ENCODE peak calls at places on chromosomes 4 and X, in six cellular contexts. I, W, T, B, S and Z are unnamed samples.
A peak's percentile ranks its signal among the peaks of the same experiment; 100 is the strongest.

GRCh38 chr4:13888112-13888511 is 260.6 kb upstream of the BOD1L1 start:
- DNase-seq in I (no peak), W (peak; percentile 96), T (peak; percentile 82), B (no peak), S (no peak), Z (peak; percentile 92)

GRCh38 chr4:140901736-140902336 is 145.7 kb upstream of the TBC1D9 start:
- DNase-seq in I (no peak), W (no peak), T (no peak), B (no peak), S (no peak), Z (no peak)

GRCh38 chr4:143375326-143376073 is 38.8 kb downstream of the GAB1 start:
- DNase-seq in I (no peak), W (peak; percentile 51), T (no peak), B (no peak), S (no peak), Z (no peak)

GRCh38 chr4:148071009-148071408 is 339.1 kb downstream of the ARHGAP10 start:
- DNase-seq in I (no peak), W (no peak), T (no peak), B (no peak), S (no peak), Z (no peak)

GRCh38 chrX:132488092-132488749 is 617 bp downstream of the MBNL3 start:
- DNase-seq in I (peak; percentile 34), W (peak; percentile 57), T (peak; percentile 36), B (no peak), S (no peak), Z (peak; percentile 21)

GRCh38 chr4:164753873-164754488 is at the start of gene SMIM31:
- DNase-seq in I (no peak), W (no peak), T (no peak), B (no peak), S (no peak), Z (no peak)

GRCh38 chr4:170623899-170624298 is 534.1 kb upstream of the AADAT start:
- DNase-seq in I (no peak), W (no peak), T (no peak), B (no peak), S (no peak), Z (no peak)

GRCh38 chr4:8601556-8601955 is 9.0 kb downstream of the CPZ start:
- DNase-seq in I (no peak), W (no peak), T (no peak), B (no peak), S (no peak), Z (no peak)

GRCh38 chr4:63556332-63556731 is 852.9 kb downstream of the TECRL start:
- DNase-seq in I (no peak), W (no peak), T (no peak), B (no peak), S (no peak), Z (no peak)

GRCh38 chr4:20464381-20464780 is 212.7 kb downstream of the SLIT2 start:
- DNase-seq in I (no peak), W (peak; percentile 73), T (no peak), B (no peak), S (no peak), Z (peak; percentile 58)

GRCh38 chr4:152992027-152992426 is 55.9 kb downstream of the FHDC1 start:
- DNase-seq in I (no peak), W (no peak), T (peak; percentile 77), B (no peak), S (no peak), Z (no peak)

GRCh38 chrX:10011991-10012390 is 44.8 kb downstream of the CLDN34 start:
- DNase-seq in I (no peak), W (no peak), T (no peak), B (no peak), S (no peak), Z (no peak)

GRCh38 chr4:40675166-40675565 is 45.5 kb upstream of the RBM47 start:
- DNase-seq in I (no peak), W (no peak), T (peak; percentile 86), B (no peak), S (no peak), Z (no peak)

GRCh38 chr4:140884431-140885058 is 128.4 kb upstream of the TBC1D9 start:
- DNase-seq in I (peak; percentile 21), W (peak; percentile 86), T (peak; percentile 48), B (no peak), S (peak; percentile 24), Z (peak; percentile 73)

GRCh38 chrX:46551494-46552128 is 6.4 kb upstream of the ZNF674 start:
- DNase-seq in I (no peak), W (peak; percentile 78), T (no peak), B (no peak), S (no peak), Z (peak; percentile 38)

GRCh38 chr4:158805628-158806471 is 37.0 kb downstream of the FNIP2 start:
- DNase-seq in I (no peak), W (no peak), T (peak; percentile 90), B (no peak), S (no peak), Z (no peak)

GRCh38 chr4:7371122-7371941 is 63.4 kb downstream of the PSAPL1 start:
- DNase-seq in I (no peak), W (peak; percentile 3), T (no peak), B (no peak), S (no peak), Z (peak; percentile 36)

GRCh38 chr4:173213296-173213695 is 44.7 kb downstream of the GALNT7 start:
- DNase-seq in I (no peak), W (peak; percentile 70), T (peak; percentile 61), B (no peak), S (no peak), Z (no peak)

GRCh38 chr4:147543039-147543438 is 62.1 kb downstream of the EDNRA start:
- DNase-seq in I (no peak), W (peak; percentile 67), T (peak; percentile 38), B (no peak), S (no peak), Z (peak; percentile 48)

GRCh38 chrX:39802354-39802753 is 295.4 kb downstream of the BCOR start:
- DNase-seq in I (no peak), W (no peak), T (no peak), B (no peak), S (no peak), Z (no peak)

GRCh38 chr4:99853993-99854392 is 37.4 kb downstream of the DAPP1 start:
- DNase-seq in I (no peak), W (no peak), T (no peak), B (no peak), S (no peak), Z (no peak)

GRCh38 chrX:32842053-32842452 is 369.3 kb downstream of the DMD start:
- DNase-seq in I (no peak), W (no peak), T (no peak), B (no peak), S (no peak), Z (no peak)

GRCh38 chr4:41178372-41179085 is 35.8 kb downstream of the APBB2 start:
- DNase-seq in I (no peak), W (peak; percentile 97), T (no peak), B (no peak), S (no peak), Z (peak; percentile 96)

GRCh38 chr4:147498031-147498700 is 17.3 kb downstream of the EDNRA start:
- DNase-seq in I (no peak), W (peak; percentile 92), T (no peak), B (no peak), S (no peak), Z (peak; percentile 89)

GRCh38 chrX:116272328-116272727 is 101.8 kb downstream of the AGTR2 start:
- DNase-seq in I (no peak), W (peak; percentile 93), T (peak; percentile 95), B (no peak), S (no peak), Z (peak; percentile 90)

GRCh38 chr4:159003420-159004253 is 99.2 kb upstream of the RAPGEF2 start:
- DNase-seq in I (no peak), W (peak; percentile 20), T (no peak), B (no peak), S (no peak), Z (peak; percentile 49)

GRCh38 chr4:31370866-31371465 is 650.8 kb downstream of the PCDH7 start:
- DNase-seq in I (no peak), W (peak; percentile 61), T (no peak), B (no peak), S (no peak), Z (peak; percentile 60)

GRCh38 chr4:24105183-24106039 is 215.6 kb upstream of the PPARGC1A start:
- DNase-seq in I (no peak), W (peak; percentile 97), T (no peak), B (no peak), S (peak; percentile 29), Z (peak; percentile 95)

GRCh38 chrX:71618303-71618721 is at the start of gene CXCR3:
- DNase-seq in I (peak; percentile 85), W (no peak), T (no peak), B (peak; percentile 48), S (no peak), Z (peak; percentile 18)

GRCh38 chr4:80963051-80963450 is 67.5 kb upstream of the BMP3 start:
- DNase-seq in I (no peak), W (peak; percentile 2), T (no peak), B (no peak), S (no peak), Z (peak; percentile 6)

GRCh38 chrX:55490121-55490520 is 473 bp upstream of the USP51 start:
- DNase-seq in I (no peak), W (no peak), T (no peak), B (no peak), S (no peak), Z (no peak)

GRCh38 chr4:119898211-119898610 is 168.4 kb downstream of the MAD2L1 start:
- DNase-seq in I (no peak), W (no peak), T (no peak), B (no peak), S (no peak), Z (no peak)

GRCh38 chr4:60729194-60729593 is 470.9 kb upstream of the ADGRL3 start:
- DNase-seq in I (no peak), W (peak; percentile 43), T (no peak), B (no peak), S (no peak), Z (no peak)

GRCh38 chr4:125244848-125245450 is 69.8 kb upstream of the FAT4 start:
- DNase-seq in I (no peak), W (peak; percentile 72), T (no peak), B (no peak), S (no peak), Z (peak; percentile 51)

GRCh38 chrX:149950681-149951080 is 12.4 kb upstream of the EOLA2 start:
- DNase-seq in I (no peak), W (peak; percentile 73), T (no peak), B (no peak), S (no peak), Z (peak; percentile 55)

GRCh38 chrX:150514462-150514861 is 54.0 kb upstream of the MTM1 start:
- DNase-seq in I (no peak), W (no peak), T (no peak), B (no peak), S (no peak), Z (no peak)

GRCh38 chr4:143773998-143774898 is 73.8 kb upstream of the FREM3 start:
- DNase-seq in I (peak; percentile 48), W (peak; percentile 71), T (peak; percentile 41), B (no peak), S (peak; percentile 24), Z (peak; percentile 38)

GRCh38 chr4:151105454-151106032 is 6.1 kb downstream of the RPS3A start:
- DNase-seq in I (no peak), W (no peak), T (no peak), B (no peak), S (no peak), Z (no peak)